ENCODE peak calls at places on chromosome 10, in four cellular contexts. J is SK-N-SH, N is K562, G is GM12878. Q is an unnamed sample.
A peak's percentile ranks its signal among the peaks of the same experiment; 100 is the strongest.

GRCh38 chr10:5860039-5860438 is 29.7 kb downstream of the ANKRD16 start:
- DNase-seq in J (no peak), N (no peak), G (no peak), Q (no peak)

GRCh38 chr10:135601-136464 is 578 bp downstream of the ZMYND11 start:
- DNase-seq in J (peak; percentile 75), N (peak; percentile 61), G (no peak), Q (peak; percentile 43)

GRCh38 chr10:50373821-50374501 is 122.6 kb upstream of the ASAH2 start:
- DNase-seq in J (no peak), N (no peak), G (no peak), Q (peak; percentile 37)

GRCh38 chr10:8014649-8015048 is 39.8 kb upstream of the GATA3 start:
- DNase-seq in J (no peak), N (no peak), G (no peak), Q (no peak)

GRCh38 chr10:133347636-133348517 is 704 bp downstream of the PRAP1 start:
- DNase-seq in J (peak; percentile 61), N (no peak), G (no peak), Q (no peak)

GRCh38 chr10:86599729-86600128 is 54.6 kb upstream of the OPN4 start:
- DNase-seq in J (no peak), N (peak; percentile 39), G (peak; percentile 47), Q (no peak)

GRCh38 chr10:33365871-33366411 is 31.5 kb upstream of the NRP1 start:
- DNase-seq in J (no peak), N (no peak), G (no peak), Q (peak; percentile 98)

GRCh38 chr10:109504401-109504800 is 418.9 kb downstream of the XPNPEP1 start:
- DNase-seq in J (no peak), N (no peak), G (no peak), Q (no peak)

GRCh38 chr10:125000366-125001312 is 58.7 kb downstream of the ZRANB1 start:
- DNase-seq in J (peak; percentile 83), N (no peak), G (no peak), Q (peak; percentile 57)

GRCh38 chr10:70508912-70509366 is 30.4 kb downstream of the PALD1 start:
- DNase-seq in J (peak; percentile 60), N (no peak), G (no peak), Q (peak; percentile 28)

GRCh38 chr10:121267236-121268003 is 330.8 kb downstream of the FGFR2 start:
- DNase-seq in J (no peak), N (no peak), G (no peak), Q (no peak)

GRCh38 chr10:71141528-71141927 is 70.8 kb upstream of the UNC5B start:
- DNase-seq in J (no peak), N (no peak), G (no peak), Q (no peak)

GRCh38 chr10:117663750-117664149 is 121.2 kb downstream of the EMX2 start:
- DNase-seq in J (no peak), N (no peak), G (peak; percentile 83), Q (peak; percentile 28)

GRCh38 chr10:112562803-112563663 is 116.0 kb downstream of the VTI1A start:
- DNase-seq in J (no peak), N (no peak), G (no peak), Q (peak; percentile 43)

GRCh38 chr10:124532106-124532641 is 70.6 kb downstream of the LHPP start:
- DNase-seq in J (no peak), N (peak; percentile 52), G (no peak), Q (no peak)

GRCh38 chr10:72688208-72688651 is 3.7 kb upstream of the MCU start:
- DNase-seq in J (no peak), N (peak; percentile 55), G (no peak), Q (peak; percentile 95)

GRCh38 chr10:16612148-16612742 is 90.6 kb upstream of the C1QL3 start:
- DNase-seq in J (no peak), N (peak; percentile 58), G (no peak), Q (peak; percentile 46)

GRCh38 chr10:29794776-29795635 is 160.2 kb upstream of the SVIL start:
- DNase-seq in J (no peak), N (no peak), G (no peak), Q (peak; percentile 31)

GRCh38 chr10:1626835-1627234 is 110.5 kb downstream of the ADARB2 start:
- DNase-seq in J (no peak), N (no peak), G (no peak), Q (no peak)

GRCh38 chr10:1626410-1626809 is 110.9 kb downstream of the ADARB2 start:
- DNase-seq in J (no peak), N (no peak), G (no peak), Q (no peak)

GRCh38 chr10:1625079-1625478 is 112.2 kb downstream of the ADARB2 start:
- DNase-seq in J (no peak), N (no peak), G (no peak), Q (no peak)

GRCh38 chr10:1625731-1626130 is 111.6 kb downstream of the ADARB2 start:
- DNase-seq in J (no peak), N (no peak), G (no peak), Q (no peak)

GRCh38 chr10:1624240-1624639 is 113.1 kb downstream of the ADARB2 start:
- DNase-seq in J (no peak), N (no peak), G (no peak), Q (no peak)
- H3K9ac ChIP-seq in J (no peak overlapping the region), N (no peak overlapping the region), G (no peak overlapping the region), Q (no peak overlapping the region)

GRCh38 chr10:91034494-91035157 is 113.7 kb upstream of the ANKRD1 start:
- DNase-seq in J (no peak), N (no peak), G (no peak), Q (peak; percentile 19)
- TF ChIP-seq RCOR1 in J (no peak), N (no peak), G (no peak), Q (no peak)

GRCh38 chr10:119254355-119254754 is 47.0 kb downstream of the GRK5 start:
- DNase-seq in J (no peak), N (no peak), G (no peak), Q (no peak)

GRCh38 chr10:119252470-119253151 is 45.2 kb downstream of the GRK5 start:
- DNase-seq in J (no peak), N (no peak), G (no peak), Q (no peak)

GRCh38 chr10:119251315-119251708 is 43.9 kb downstream of the GRK5 start:
- DNase-seq in J (no peak), N (peak; percentile 65), G (no peak), Q (peak; percentile 85)

GRCh38 chr10:119252051-119252465 is 44.7 kb downstream of the GRK5 start:
- DNase-seq in J (peak; percentile 70), N (peak; percentile 36), G (no peak), Q (peak; percentile 37)

DNA sequence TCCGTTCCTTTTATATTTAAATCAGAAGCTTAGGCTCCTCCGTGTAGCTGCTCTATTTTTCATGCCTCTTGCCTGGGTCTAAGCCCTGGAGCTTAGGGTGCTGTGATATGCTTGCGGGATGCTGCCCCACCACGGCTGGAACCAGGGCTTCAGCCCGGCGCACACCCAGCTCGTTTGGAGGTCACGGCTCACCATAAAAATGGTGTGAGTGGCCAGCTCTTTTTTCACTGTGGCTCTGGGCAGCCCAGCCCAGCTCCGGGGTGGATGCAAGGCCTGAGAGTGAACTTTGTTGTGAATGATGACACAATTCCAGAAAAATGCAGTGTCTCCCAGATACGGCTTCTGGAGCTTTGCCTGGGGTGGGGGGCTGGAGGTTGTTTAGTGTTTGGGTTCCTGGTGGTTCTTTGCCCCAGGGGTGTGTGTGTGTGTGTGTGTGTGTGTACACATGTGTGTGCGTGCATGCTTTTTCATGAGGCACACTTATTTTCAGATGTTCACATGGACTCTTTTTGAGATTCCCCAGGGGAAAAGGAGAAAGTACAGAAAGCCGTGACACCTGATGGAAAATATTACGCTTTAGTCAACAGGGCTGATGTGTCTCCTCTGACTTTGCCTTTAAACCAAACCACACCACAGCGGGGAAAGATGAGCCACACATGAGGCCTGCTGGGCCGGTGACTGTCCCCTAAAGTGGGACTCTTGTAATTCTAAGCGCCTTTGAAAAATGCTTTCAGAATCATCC is 46.2 kb downstream of the GRK5 start:
- DNase-seq in J (peak; percentile 44), N (no peak), G (no peak), Q (peak; percentile 96)
- TF ChIP-seq USF2 in J (no peak), N (no peak), G (no peak), Q (no peak)

DNA sequence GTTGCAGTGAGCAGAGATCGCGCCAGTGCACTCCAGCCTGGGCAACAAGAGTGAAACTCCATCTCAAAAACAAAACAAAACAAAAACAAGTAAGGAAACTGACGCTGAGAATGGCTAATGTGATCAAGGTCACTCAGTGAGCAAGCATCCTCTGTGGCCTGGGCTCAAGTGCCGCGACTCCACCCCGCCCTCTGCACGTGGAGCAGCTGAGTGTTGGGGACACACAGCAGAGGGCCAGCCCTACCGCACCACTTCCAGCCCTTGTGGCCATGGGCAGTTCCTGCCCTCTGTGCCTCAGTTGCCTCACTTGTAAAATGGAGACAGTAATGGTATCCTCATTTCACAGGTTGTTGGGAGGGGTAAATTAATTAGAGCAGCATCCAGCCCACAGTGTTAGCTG is 21.0 kb upstream of the OPALIN start:
- DNase-seq in J (no peak), N (no peak), G (no peak), Q (no peak)
- H3K9ac ChIP-seq in J (no peak overlapping the region), N (no peak overlapping the region), G (no peak overlapping the region), Q (no peak overlapping the region)

Q was measured in IMR-90.